ENCODE peak calls at places on chromosomes 13 and 19, in nine cellular contexts. One of them, this sample, is unnamed. For H3K9me3, the result is how much of the 10 kb centered on the place peaks cover.

GRCh38 chr19:16645140-16645539 is 14.8 kb downstream of the SMIM7 start:
- DNase-seq in AG04450: no peak
- DNase-seq in OCI-LY7: no peak
- DNase-seq in heart right ventricle: no peak
- DNase-seq in uterus: no peak
- DNase-seq in body of pancreas: no peak
- DNase-seq in lung: no peak
- DNase-seq in HCT116: no peak
- DNase-seq in CD8-positive, alpha-beta memory T cell: no peak
- DNase-seq in this sample: no peak

GRCh38 chr19:31725051-31725450 is 375.8 kb upstream of the TSHZ3 start:
- DNase-seq in AG04450: no peak
- DNase-seq in OCI-LY7: no peak
- DNase-seq in heart right ventricle: no peak
- DNase-seq in uterus: no peak
- DNase-seq in body of pancreas: no peak
- DNase-seq in lung: no peak
- DNase-seq in HCT116: no peak
- DNase-seq in CD8-positive, alpha-beta memory T cell: no peak
- DNase-seq in this sample: no peak

GRCh38 chr13:33543631-33544030 is 258.1 kb upstream of the STARD13 start:
- DNase-seq in AG04450: no peak
- DNase-seq in OCI-LY7: peak
- DNase-seq in heart right ventricle: no peak
- DNase-seq in uterus: no peak
- DNase-seq in body of pancreas: no peak
- DNase-seq in lung: no peak
- DNase-seq in HCT116: no peak
- DNase-seq in CD8-positive, alpha-beta memory T cell: no peak
- DNase-seq in this sample: no peak

GRCh38 chr19:5504115-5504514 is 48.9 kb downstream of the ZNRF4 start:
- DNase-seq in AG04450: no peak
- DNase-seq in OCI-LY7: no peak
- DNase-seq in heart right ventricle: no peak
- DNase-seq in uterus: no peak
- DNase-seq in body of pancreas: no peak
- DNase-seq in lung: no peak
- DNase-seq in HCT116: no peak
- DNase-seq in CD8-positive, alpha-beta memory T cell: no peak
- DNase-seq in this sample: no peak

GRCh38 chr13:28117689-28118377 is 17.5 kb upstream of the FLT3 start:
- DNase-seq in AG04450: no peak
- DNase-seq in OCI-LY7: no peak
- DNase-seq in heart right ventricle: peak
- DNase-seq in uterus: no peak
- DNase-seq in body of pancreas: peak
- DNase-seq in lung: no peak
- DNase-seq in HCT116: no peak
- DNase-seq in CD8-positive, alpha-beta memory T cell: no peak
- DNase-seq in this sample: no peak

GRCh38 chr19:17266026-17266425 is 1.2 kb upstream of the BABAM1 start:
- DNase-seq in AG04450: no peak
- DNase-seq in OCI-LY7: no peak
- DNase-seq in heart right ventricle: no peak
- DNase-seq in uterus: no peak
- DNase-seq in body of pancreas: no peak
- DNase-seq in lung: no peak
- DNase-seq in HCT116: no peak
- DNase-seq in CD8-positive, alpha-beta memory T cell: no peak
- DNase-seq in this sample: no peak

GRCh38 chr19:19610376-19611240 is 7.9 kb downstream of the PBX4 start:
- DNase-seq in AG04450: no peak
- DNase-seq in OCI-LY7: no peak
- DNase-seq in heart right ventricle: no peak
- DNase-seq in uterus: no peak
- DNase-seq in body of pancreas: no peak
- DNase-seq in lung: no peak
- DNase-seq in HCT116: no peak
- DNase-seq in CD8-positive, alpha-beta memory T cell: no peak
- DNase-seq in this sample: no peak

GRCh38 chr13:82803341-82803740 is 1078.9 kb downstream of the SLITRK1 start:
- DNase-seq in AG04450: no peak
- DNase-seq in OCI-LY7: no peak
- DNase-seq in heart right ventricle: no peak
- DNase-seq in uterus: no peak
- DNase-seq in body of pancreas: no peak
- DNase-seq in lung: no peak
- DNase-seq in HCT116: no peak
- DNase-seq in CD8-positive, alpha-beta memory T cell: no peak
- DNase-seq in this sample: no peak

GRCh38 chr19:19750842-19751790 is 18.2 kb upstream of the ZNF14 start:
- DNase-seq in AG04450: no peak
- DNase-seq in OCI-LY7: no peak
- DNase-seq in heart right ventricle: no peak
- DNase-seq in uterus: no peak
- DNase-seq in body of pancreas: no peak
- DNase-seq in lung: no peak
- DNase-seq in HCT116: no peak
- DNase-seq in CD8-positive, alpha-beta memory T cell: no peak
- DNase-seq in this sample: peak

GRCh38 chr19:23381114-23381513 is 14.2 kb downstream of the ZNF91 start:
- DNase-seq in AG04450: no peak
- DNase-seq in OCI-LY7: no peak
- DNase-seq in heart right ventricle: no peak
- DNase-seq in uterus: no peak
- DNase-seq in body of pancreas: no peak
- DNase-seq in lung: no peak
- DNase-seq in HCT116: no peak
- DNase-seq in CD8-positive, alpha-beta memory T cell: no peak
- DNase-seq in this sample: no peak

GRCh38 chr19:23382955-23383354 is 12.3 kb downstream of the ZNF91 start:
- DNase-seq in AG04450: no peak
- DNase-seq in OCI-LY7: no peak
- DNase-seq in heart right ventricle: no peak
- DNase-seq in uterus: no peak
- DNase-seq in body of pancreas: no peak
- DNase-seq in lung: no peak
- DNase-seq in HCT116: no peak
- DNase-seq in CD8-positive, alpha-beta memory T cell: no peak
- DNase-seq in this sample: no peak

GRCh38 chr19:23384166-23384565 is 11.1 kb downstream of the ZNF91 start:
- DNase-seq in AG04450: no peak
- DNase-seq in OCI-LY7: no peak
- DNase-seq in heart right ventricle: no peak
- DNase-seq in uterus: no peak
- DNase-seq in body of pancreas: no peak
- DNase-seq in lung: no peak
- DNase-seq in HCT116: no peak
- DNase-seq in CD8-positive, alpha-beta memory T cell: no peak
- DNase-seq in this sample: no peak

GRCh38 chr19:23384858-23385257 is 10.4 kb downstream of the ZNF91 start:
- DNase-seq in AG04450: no peak
- DNase-seq in OCI-LY7: no peak
- DNase-seq in heart right ventricle: no peak
- DNase-seq in uterus: no peak
- DNase-seq in body of pancreas: no peak
- DNase-seq in lung: no peak
- DNase-seq in HCT116: no peak
- DNase-seq in CD8-positive, alpha-beta memory T cell: no peak
- DNase-seq in this sample: no peak

GRCh38 chr19:23385404-23385803 is 9.9 kb downstream of the ZNF91 start:
- DNase-seq in AG04450: no peak
- DNase-seq in OCI-LY7: no peak
- DNase-seq in heart right ventricle: no peak
- DNase-seq in uterus: no peak
- DNase-seq in body of pancreas: no peak
- DNase-seq in lung: no peak
- DNase-seq in HCT116: no peak
- DNase-seq in CD8-positive, alpha-beta memory T cell: no peak
- DNase-seq in this sample: no peak
- H3K9me3 ChIP-seq in AG04450: half or more
- H3K9me3 ChIP-seq in OCI-LY7: half or more
- H3K9me3 ChIP-seq in heart right ventricle: under half
- H3K9me3 ChIP-seq in uterus: under half
- H3K9me3 ChIP-seq in body of pancreas: under half
- H3K9me3 ChIP-seq in lung: under half
- H3K9me3 ChIP-seq in HCT116: under half
- H3K9me3 ChIP-seq in CD8-positive, alpha-beta memory T cell: under half
- H3K9me3 ChIP-seq in this sample: under half

DNA sequence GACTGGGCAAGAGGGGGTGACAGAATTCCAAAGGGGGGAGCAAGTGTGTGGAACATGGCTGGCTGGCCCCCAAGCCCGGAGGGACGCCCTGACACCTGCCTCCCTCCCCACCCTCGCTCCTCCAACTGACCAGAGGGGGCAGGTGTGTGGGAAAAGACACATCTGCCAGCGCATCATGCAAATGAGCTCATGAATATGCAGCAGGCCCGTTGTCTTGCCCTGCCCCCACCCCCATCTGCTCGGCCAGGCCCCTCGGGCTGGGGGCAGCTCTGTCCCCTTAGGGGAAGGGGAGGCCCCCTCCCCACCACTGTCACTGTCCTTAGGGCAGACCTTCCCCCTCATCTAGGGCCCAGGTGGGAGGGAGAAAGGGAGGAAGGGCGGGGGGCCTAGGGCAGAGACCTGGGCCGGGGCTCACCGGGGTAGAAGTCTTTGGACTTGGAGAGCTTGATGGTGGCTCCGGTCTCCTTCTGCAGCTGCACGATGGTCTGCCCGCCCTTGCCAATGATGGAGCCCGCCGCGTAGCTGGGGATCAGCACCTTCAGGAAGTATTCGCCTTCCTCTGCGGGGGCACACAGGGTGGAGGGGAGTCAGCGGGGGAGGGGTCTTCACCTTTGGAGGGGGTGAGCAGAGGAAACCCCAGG is 12.9 kb downstream of the NOVA2 start:
- DNase-seq in AG04450: no peak
- DNase-seq in OCI-LY7: no peak
- DNase-seq in heart right ventricle: no peak
- DNase-seq in uterus: no peak
- DNase-seq in body of pancreas: no peak
- DNase-seq in lung: no peak
- DNase-seq in HCT116: no peak
- DNase-seq in CD8-positive, alpha-beta memory T cell: no peak
- DNase-seq in this sample: no peak
- H3K27ac ChIP-seq in AG04450: no peak
- H3K27ac ChIP-seq in OCI-LY7: no peak
- H3K27ac ChIP-seq in heart right ventricle: no peak
- H3K27ac ChIP-seq in uterus: peak
- H3K27ac ChIP-seq in body of pancreas: no peak
- H3K27ac ChIP-seq in lung: no peak
- H3K27ac ChIP-seq in HCT116: no peak
- H3K27ac ChIP-seq in CD8-positive, alpha-beta memory T cell: no peak
- H3K27ac ChIP-seq in this sample: no peak

DNA sequence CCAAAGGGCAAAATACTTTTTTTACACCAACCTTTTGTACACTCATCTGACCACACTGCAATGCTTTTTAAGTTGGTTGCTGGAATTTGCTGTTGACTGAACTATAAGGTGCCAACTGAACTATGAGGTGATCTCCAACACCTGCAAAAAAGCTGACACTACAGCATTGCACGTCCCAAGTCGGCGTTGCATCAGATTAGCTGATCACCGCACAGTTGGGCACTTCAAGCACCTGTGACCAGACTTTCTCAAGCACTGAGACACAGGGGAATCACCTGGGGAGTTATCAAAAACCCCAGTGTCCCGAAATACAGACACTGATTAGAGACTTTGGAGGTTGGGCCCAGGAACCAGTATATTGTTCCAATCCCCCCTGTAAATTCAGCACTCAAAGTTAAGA is 1.1 kb downstream of the NLRP11 start:
- DNase-seq in AG04450: no peak
- DNase-seq in OCI-LY7: peak
- DNase-seq in heart right ventricle: no peak
- DNase-seq in uterus: no peak
- DNase-seq in body of pancreas: no peak
- DNase-seq in lung: no peak
- DNase-seq in HCT116: peak
- DNase-seq in CD8-positive, alpha-beta memory T cell: no peak
- DNase-seq in this sample: no peak
- H3K9me3 ChIP-seq in AG04450: under half
- H3K9me3 ChIP-seq in OCI-LY7: under half
- H3K9me3 ChIP-seq in heart right ventricle: under half
- H3K9me3 ChIP-seq in uterus: under half
- H3K9me3 ChIP-seq in body of pancreas: under half
- H3K9me3 ChIP-seq in lung: under half
- H3K9me3 ChIP-seq in HCT116: under half
- H3K9me3 ChIP-seq in CD8-positive, alpha-beta memory T cell: under half
- H3K9me3 ChIP-seq in this sample: under half

GRCh38 chr13:23692816-23693215 is 122.6 kb downstream of the TNFRSF19 start:
- DNase-seq in AG04450: no peak
- DNase-seq in OCI-LY7: no peak
- DNase-seq in heart right ventricle: no peak
- DNase-seq in uterus: no peak
- DNase-seq in body of pancreas: no peak
- DNase-seq in lung: no peak
- DNase-seq in HCT116: no peak
- DNase-seq in CD8-positive, alpha-beta memory T cell: no peak
- DNase-seq in this sample: no peak

GRCh38 chr13:23686948-23687347 is 116.7 kb downstream of the TNFRSF19 start:
- DNase-seq in AG04450: no peak
- DNase-seq in OCI-LY7: no peak
- DNase-seq in heart right ventricle: no peak
- DNase-seq in uterus: no peak
- DNase-seq in body of pancreas: no peak
- DNase-seq in lung: no peak
- DNase-seq in HCT116: no peak
- DNase-seq in CD8-positive, alpha-beta memory T cell: no peak
- DNase-seq in this sample: no peak

GRCh38 chr13:23684647-23685046 is 114.4 kb downstream of the TNFRSF19 start:
- DNase-seq in AG04450: no peak
- DNase-seq in OCI-LY7: peak
- DNase-seq in heart right ventricle: no peak
- DNase-seq in uterus: no peak
- DNase-seq in body of pancreas: no peak
- DNase-seq in lung: no peak
- DNase-seq in HCT116: no peak
- DNase-seq in CD8-positive, alpha-beta memory T cell: no peak
- DNase-seq in this sample: no peak

GRCh38 chr13:23687614-23688013 is 117.4 kb downstream of the TNFRSF19 start:
- DNase-seq in AG04450: no peak
- DNase-seq in OCI-LY7: no peak
- DNase-seq in heart right ventricle: no peak
- DNase-seq in uterus: no peak
- DNase-seq in body of pancreas: no peak
- DNase-seq in lung: no peak
- DNase-seq in HCT116: no peak
- DNase-seq in CD8-positive, alpha-beta memory T cell: no peak
- DNase-seq in this sample: no peak

GRCh38 chr13:23688336-23688735 is 118.1 kb downstream of the TNFRSF19 start:
- DNase-seq in AG04450: no peak
- DNase-seq in OCI-LY7: no peak
- DNase-seq in heart right ventricle: no peak
- DNase-seq in uterus: no peak
- DNase-seq in body of pancreas: no peak
- DNase-seq in lung: no peak
- DNase-seq in HCT116: no peak
- DNase-seq in CD8-positive, alpha-beta memory T cell: no peak
- DNase-seq in this sample: no peak
- H3K27ac ChIP-seq in AG04450: no peak
- H3K27ac ChIP-seq in OCI-LY7: no peak
- H3K27ac ChIP-seq in heart right ventricle: no peak
- H3K27ac ChIP-seq in uterus: no peak
- H3K27ac ChIP-seq in body of pancreas: no peak
- H3K27ac ChIP-seq in lung: no peak
- H3K27ac ChIP-seq in HCT116: no peak
- H3K27ac ChIP-seq in CD8-positive, alpha-beta memory T cell: no peak
- H3K27ac ChIP-seq in this sample: no peak

GRCh38 chr13:50924025-50924424 is 14.4 kb downstream of the RNASEH2B start:
- DNase-seq in AG04450: no peak
- DNase-seq in OCI-LY7: no peak
- DNase-seq in heart right ventricle: no peak
- DNase-seq in uterus: no peak
- DNase-seq in body of pancreas: no peak
- DNase-seq in lung: no peak
- DNase-seq in HCT116: no peak
- DNase-seq in CD8-positive, alpha-beta memory T cell: no peak
- DNase-seq in this sample: no peak
- H3K9me3 ChIP-seq in AG04450: under half
- H3K9me3 ChIP-seq in OCI-LY7: half or more
- H3K9me3 ChIP-seq in heart right ventricle: under half
- H3K9me3 ChIP-seq in uterus: under half
- H3K9me3 ChIP-seq in body of pancreas: under half
- H3K9me3 ChIP-seq in lung: under half
- H3K9me3 ChIP-seq in HCT116: under half
- H3K9me3 ChIP-seq in CD8-positive, alpha-beta memory T cell: under half
- H3K9me3 ChIP-seq in this sample: under half